ENCODE peak calls at places on chromosomes 7 and 10, in five cellular contexts. X is HepG2, B is IMR-90, N is DND-41, R is H9. U is an unnamed sample.

GRCh38 chr10:34102237-34102673 is 712.8 kb downstream of the PARD3 start:
- DNase-seq in X (no peak), B (peak), R (no peak), N (no peak), U (no peak)

GRCh38 chr7:26858229-26858568 is 6.2 kb downstream of the SKAP2 start:
- DNase-seq in B (peak), R (no peak), X (no peak), N (no peak), U (no peak)

GRCh38 chr10:1538121-1538520 is 199.2 kb downstream of the ADARB2 start:
- DNase-seq in B (no peak), N (no peak), X (no peak), R (no peak), U (no peak)

GRCh38 chr10:60282771-60283353 is 106.8 kb downstream of the ANK3 start:
- DNase-seq in N (no peak), X (peak), R (no peak), B (peak), U (no peak)

GRCh38 chr7:155665957-155666287 is 21.5 kb downstream of the RBM33 start:
- DNase-seq in B (peak), N (no peak), X (no peak), R (no peak), U (no peak)

GRCh38 chr10:71766717-71767419 is 6.5 kb downstream of the VSIR start:
- DNase-seq in X (peak), N (no peak), R (no peak), B (peak), U (no peak)

GRCh38 chr7:16492513-16493062 is 27.1 kb upstream of the SOSTDC1 start:
- DNase-seq in N (no peak), R (no peak), B (peak), X (peak), U (no peak)

GRCh38 chr10:76973515-76974289 is 663.9 kb downstream of the KCNMA1 start:
- DNase-seq in X (no peak), N (no peak), R (no peak), B (peak), U (no peak)

GRCh38 chr10:17375936-17376584 is 78.3 kb downstream of the ST8SIA6 start:
- DNase-seq in X (peak), R (peak), N (peak), B (peak), U (peak)

GRCh38 chr7:130875265-130875741 is 141.3 kb upstream of the KLF14 start:
- DNase-seq in B (peak), X (peak), R (peak), N (peak), U (peak)

GRCh38 chr10:63266337-63267327 is 133.5 kb downstream of the NRBF2 start:
- DNase-seq in R (no peak), X (no peak), N (no peak), B (no peak), U (no peak)

GRCh38 chr7:150830957-150831356 is 21.4 kb upstream of the AOC1 start:
- DNase-seq in X (no peak), B (no peak), N (no peak), R (no peak), U (no peak)

GRCh38 chr10:59085641-59086502 is 90.6 kb upstream of the PHYHIPL start:
- DNase-seq in R (no peak), B (no peak), X (no peak), N (no peak), U (no peak)

GRCh38 chr7:31340603-31341002 is at the start of gene NEUROD6:
- DNase-seq in B (no peak), N (no peak), R (no peak), X (no peak), U (no peak)

GRCh38 chr7:91248996-91249395 is 15.2 kb upstream of the FZD1 start:
- DNase-seq in N (no peak), R (no peak), B (peak), X (no peak), U (no peak)

GRCh38 chr7:19405546-19405945 is 260.3 kb upstream of the FERD3L start:
- DNase-seq in N (no peak), B (peak), X (no peak), R (no peak), U (no peak)

DNA sequence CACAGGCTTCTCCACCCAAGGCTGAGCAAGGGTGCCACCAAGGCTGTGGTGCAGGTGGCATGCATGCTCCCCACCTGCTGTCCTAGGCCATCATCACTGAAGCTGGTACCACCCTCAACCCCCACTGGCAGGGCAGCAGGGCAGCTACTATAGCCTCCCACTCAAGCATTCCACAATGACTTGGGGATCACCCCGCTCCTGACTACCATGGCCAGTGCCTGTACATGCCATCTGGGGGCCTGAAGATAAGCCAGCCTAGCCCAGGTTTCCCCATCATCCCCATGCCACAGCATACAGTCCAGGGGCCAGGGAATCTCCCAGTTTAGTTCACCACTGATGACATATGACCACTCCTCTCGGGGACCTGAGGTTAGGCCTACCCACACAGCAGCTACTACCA is 510.9 kb upstream of the LRRTM3 start:
- DNase-seq in X (no peak), B (no peak), N (no peak), R (no peak), U (no peak)
- H3K9ac ChIP-seq in X (no peak), B (no peak), N (no peak), R (no peak), U (no peak)

GRCh38 chr10:132250456-132251223 is 57.1 kb downstream of the STK32C start:
- DNase-seq in R (no peak), X (no peak), N (no peak), B (no peak), U (no peak)

GRCh38 chr10:132253092-132253687 is 54.6 kb downstream of the STK32C start:
- DNase-seq in B (no peak), R (no peak), X (no peak), N (no peak), U (no peak)

GRCh38 chr10:132254841-132255240 is 52.9 kb downstream of the STK32C start:
- DNase-seq in X (no peak), R (no peak), N (no peak), B (no peak), U (no peak)

GRCh38 chr10:132251928-132252327 is 55.8 kb downstream of the STK32C start:
- DNase-seq in B (no peak), R (no peak), X (peak), N (no peak), U (no peak)

DNA sequence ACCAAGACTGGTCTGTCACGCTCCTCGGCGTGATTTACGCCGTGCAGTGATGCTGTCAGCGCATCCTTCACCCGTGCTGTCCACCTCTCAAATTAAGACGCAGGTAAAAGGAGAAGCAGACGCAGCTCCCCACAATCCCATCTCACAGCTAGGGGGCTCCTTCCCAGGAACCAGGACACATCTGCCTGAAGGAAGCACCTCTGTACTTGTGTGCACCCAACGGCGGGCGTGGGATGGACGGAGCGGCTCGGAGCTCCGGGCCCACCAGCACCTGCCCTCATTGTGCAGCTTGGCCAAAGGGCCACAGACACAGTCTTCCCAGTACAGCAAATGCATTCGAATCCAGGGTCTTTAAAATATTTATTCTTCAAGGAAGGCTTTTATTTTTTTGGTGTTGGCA is 55.3 kb downstream of the STK32C start:
- DNase-seq in R (no peak), N (no peak), B (no peak), X (no peak), U (no peak)
- TF ChIP-seq CTCF in R (peak), N (peak), B (no peak), X (peak), U (peak)

GRCh38 chr7:712601-713457 is 13.7 kb upstream of the DNAAF5 start:
- DNase-seq in X (no peak), R (no peak), N (no peak), B (no peak), U (peak)
- H3K9ac ChIP-seq in X (no peak), R (no peak), N (no peak), B (no peak), U (no peak)

DNA sequence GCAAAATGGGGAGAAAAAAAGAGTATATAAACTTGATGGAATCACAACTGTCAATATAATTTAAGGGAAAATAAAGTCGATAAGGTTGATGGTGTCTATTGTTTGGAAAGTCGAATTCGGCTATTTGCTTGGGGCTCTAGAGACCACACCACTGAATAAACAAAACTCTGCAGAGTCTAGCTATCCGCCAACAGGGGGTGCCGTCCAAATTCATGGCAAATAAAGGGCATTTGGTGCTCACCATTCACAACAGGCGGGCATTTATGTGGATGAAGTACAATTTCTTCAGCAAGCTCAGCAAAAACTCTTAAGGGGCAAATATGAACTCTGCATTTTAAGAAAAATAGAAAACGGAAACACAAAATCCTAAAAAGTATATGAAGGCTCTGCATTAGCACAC is 23.3 kb downstream of the CD36 start:
- DNase-seq in B (no peak), X (no peak), N (no peak), R (no peak), U (peak)
- TF ChIP-seq CTCF in B (no peak), X (peak), N (no peak), R (peak), U (peak)

GRCh38 chr7:100433276-100433591 is 3.1 kb downstream of the PPP1R35 start:
- DNase-seq in N (no peak), B (no peak), X (no peak), R (no peak), U (no peak)
- H3K9ac ChIP-seq in N (peak), B (no peak), X (no peak), R (no peak), U (no peak)